ENCODE peak calls at places on chromosomes 4 and X, in five cellular contexts. X is sigmoid colon, Y is upper lobe of left lung, F is adrenal gland, O is choroid plexus epithelial cell. C is an unnamed sample.

GRCh38 chr4:174037049-174037448 is 246.4 kb downstream of the FBXO8 start:
- DNase-seq in F (no peak), Y (no peak), O (no peak), X (no peak), C (no peak)

GRCh38 chrX:119410027-119410819 is 11.1 kb downstream of the SLC25A43 start:
- DNase-seq in F (no peak), X (peak; percentile 84), Y (no peak), O (peak; percentile 75), C (no peak)

GRCh38 chr4:169201144-169202124 is 69.3 kb downstream of the SH3RF1 start:
- DNase-seq in O (peak; percentile 52), Y (no peak), X (no peak), F (no peak), C (no peak)

GRCh38 chr4:77123403-77123802 is 33.6 kb upstream of the CCNG2 start:
- DNase-seq in F (no peak), X (no peak), Y (no peak), O (no peak), C (no peak)

GRCh38 chr4:158625544-158625943 is 46.1 kb downstream of the C4orf46 start:
- DNase-seq in O (no peak), Y (no peak), X (no peak), F (no peak), C (no peak)

GRCh38 chrX:34406580-34406979 is 250.5 kb downstream of the TMEM47 start:
- DNase-seq in X (no peak), O (no peak), F (no peak), Y (no peak), C (no peak)

GRCh38 chrX:107483976-107484726 is 34.7 kb downstream of the FRMPD3 start:
- DNase-seq in F (no peak), Y (peak; percentile 58), X (no peak), O (no peak), C (no peak)

GRCh38 chrX:110414679-110415439 is 56.2 kb downstream of the RTL9 start:
- DNase-seq in X (no peak), F (no peak), Y (no peak), O (peak; percentile 23), C (no peak)

GRCh38 chr4:3807311-3807710 is 41.1 kb downstream of the ADRA2C start:
- DNase-seq in Y (no peak), X (no peak), O (no peak), F (no peak), C (no peak)

GRCh38 chrX:24178441-24178840 is 28.9 kb downstream of the ZFX start:
- DNase-seq in F (no peak), O (no peak), X (no peak), Y (no peak), C (no peak)

DNA sequence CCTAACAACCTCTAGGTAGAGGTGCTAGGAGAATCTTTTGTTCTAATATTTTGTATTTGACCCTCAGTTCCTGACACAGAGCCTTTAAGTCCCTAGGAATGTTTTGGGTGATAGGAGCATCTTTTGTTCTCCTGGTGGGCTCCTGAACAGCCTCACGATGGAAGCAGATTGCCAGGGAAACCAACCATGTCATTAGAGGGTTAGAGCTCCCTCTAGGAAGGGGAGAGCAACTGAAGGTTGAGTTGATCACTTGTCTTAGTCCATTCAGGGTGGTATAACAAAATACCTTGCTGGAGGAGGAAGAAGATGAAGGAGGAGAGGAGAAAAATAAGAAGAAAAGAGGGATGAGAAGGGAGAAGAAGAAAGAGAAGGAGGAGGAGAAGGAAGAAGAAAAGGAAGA is 9.2 kb downstream of the VCX start:
- DNase-seq in Y (no peak), X (no peak), F (no peak), O (no peak), C (no peak)
- TF ChIP-seq CTCF in Y (no peak), X (no peak), F (no peak), O (no peak), C (peak; percentile 10)

GRCh38 chr4:88599714-88600113 is 7.4 kb downstream of the HERC3 start:
- DNase-seq in O (no peak), F (no peak), X (no peak), Y (no peak), C (no peak)
- H3K4me3 ChIP-seq in O (no peak overlapping the region), F (no peak overlapping the region), X (no peak overlapping the region), Y (no peak overlapping the region), C (peak overlapping the region; percentile 7)

GRCh38 chr4:75820197-75820596 is 82.1 kb downstream of the PPEF2 start:
- DNase-seq in O (no peak), Y (no peak), F (no peak), X (no peak), C (no peak)
- TF ChIP-seq CTCF in O (no peak), Y (no peak), F (no peak), X (no peak), C (no peak)

DNA sequence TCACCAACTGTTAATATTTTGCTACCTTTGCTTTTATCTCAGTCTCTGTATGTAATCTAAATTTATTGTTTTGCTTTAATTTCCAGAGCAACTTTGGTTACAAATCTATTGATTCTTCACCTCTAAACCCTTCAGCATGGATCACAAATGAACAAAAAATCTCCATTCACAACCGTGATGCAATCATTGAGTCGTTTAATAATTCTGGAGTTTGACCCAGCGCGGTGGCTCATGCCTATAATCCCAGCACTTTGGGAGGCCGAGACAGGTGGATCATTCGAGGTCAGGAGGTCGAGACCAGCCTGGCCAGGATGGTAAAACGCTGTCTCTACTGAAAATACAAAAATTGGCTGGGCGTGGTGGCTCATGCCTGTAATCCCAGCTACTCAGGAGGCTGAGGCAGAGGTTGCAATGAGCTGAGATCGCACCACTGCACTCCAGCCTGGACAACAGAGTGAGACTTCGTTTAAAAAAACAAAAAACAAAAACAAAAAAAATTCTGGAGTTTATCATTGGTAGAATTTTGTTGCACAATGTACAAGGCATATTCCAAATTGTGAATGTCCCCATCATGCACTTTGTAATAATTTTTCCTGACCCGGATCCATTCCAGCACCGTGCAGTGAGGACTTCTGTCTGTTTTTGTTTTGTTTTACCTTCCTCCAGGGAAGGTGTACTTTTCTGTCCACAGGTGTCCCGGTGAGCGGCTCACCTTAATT is 2.3 kb upstream of the IDUA start:
- DNase-seq in O (no peak), F (no peak), Y (no peak), X (no peak), C (no peak)
- H3K4me3 ChIP-seq in O (no peak overlapping the region), F (no peak overlapping the region), Y (peak overlapping the region; percentile 37), X (no peak overlapping the region), C (peak overlapping the region; percentile 45)

GRCh38 chrX:31280580-31280979 is 208.7 kb upstream of the FTHL17 start:
- DNase-seq in X (no peak), Y (no peak), O (no peak), F (no peak), C (no peak)

DNA sequence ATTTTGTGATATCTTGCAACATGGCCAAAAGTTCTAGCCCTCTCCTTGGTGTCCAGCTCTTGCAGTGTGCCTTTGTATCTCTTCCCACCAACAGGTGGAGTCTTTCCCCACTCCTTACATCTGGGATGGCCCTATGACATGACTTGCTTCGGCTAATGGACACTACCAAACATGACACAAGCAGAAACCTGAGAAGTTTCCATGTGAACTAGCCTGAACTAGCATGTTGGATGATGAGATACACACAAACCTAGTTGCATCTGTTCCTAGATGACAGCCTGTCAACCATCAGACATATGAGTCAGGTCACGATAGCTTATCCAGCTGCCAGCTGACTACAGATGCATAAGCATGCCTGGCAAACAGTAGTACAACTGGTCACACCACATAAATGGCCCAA is 207.5 kb upstream of the FTHL17 start:
- DNase-seq in F (no peak), X (no peak), O (peak; percentile 57), Y (no peak), C (no peak)
- TF ChIP-seq CTCF in F (no peak), X (no peak), O (peak; percentile 59), Y (no peak), C (peak; percentile 53)

GRCh38 chr4:14865804-14866203 is 136.5 kb upstream of the CPEB2 start:
- DNase-seq in X (no peak), Y (no peak), F (no peak), O (peak; percentile 80), C (peak; percentile 85)

GRCh38 chr4:14863420-14864364 is 138.6 kb upstream of the CPEB2 start:
- DNase-seq in O (no peak), F (no peak), X (no peak), Y (no peak), C (no peak)

GRCh38 chr4:14864967-14865366 is 137.3 kb upstream of the CPEB2 start:
- DNase-seq in F (no peak), O (no peak), Y (no peak), X (no peak), C (no peak)

GRCh38 chr4:14864365-14864762 is 137.9 kb upstream of the CPEB2 start:
- DNase-seq in O (no peak), F (no peak), Y (no peak), X (peak; percentile 87), C (no peak)

DNA sequence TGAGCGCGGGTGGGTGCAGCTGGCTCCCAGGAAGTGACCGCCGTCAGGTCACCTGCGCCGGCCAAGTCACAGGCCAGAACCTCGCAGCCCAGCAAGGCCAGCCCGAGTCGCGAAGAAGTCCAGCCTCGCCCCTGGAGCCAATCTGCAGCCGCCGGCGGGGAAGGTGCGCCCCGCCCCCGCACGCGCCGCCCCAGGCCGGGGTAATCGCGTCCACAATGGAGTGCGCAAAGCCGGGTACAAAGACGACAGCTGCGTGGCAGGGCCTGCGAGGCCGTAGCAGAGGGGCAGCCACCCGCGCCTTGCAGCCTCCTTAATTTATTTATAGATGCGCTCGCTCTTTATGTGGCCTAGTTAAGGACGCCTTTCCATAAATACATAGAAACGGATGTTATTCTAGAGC is 139.4 kb upstream of the CPEB2 start:
- DNase-seq in F (no peak), Y (peak; percentile 83), X (peak; percentile 67), O (no peak), C (no peak)
- H3K4me3 ChIP-seq in F (no peak overlapping the region), Y (no peak overlapping the region), X (no peak overlapping the region), O (peak overlapping the region; percentile 48), C (peak overlapping the region; percentile 11)

GRCh38 chrX:140034916-140035315 is 69.6 kb upstream of the CXorf66 start:
- DNase-seq in Y (no peak), X (no peak), O (peak; percentile 1), F (no peak), C (no peak)
- TF ChIP-seq CTCF in Y (no peak), X (no peak), O (no peak), F (no peak), C (peak; percentile 48)

DNA sequence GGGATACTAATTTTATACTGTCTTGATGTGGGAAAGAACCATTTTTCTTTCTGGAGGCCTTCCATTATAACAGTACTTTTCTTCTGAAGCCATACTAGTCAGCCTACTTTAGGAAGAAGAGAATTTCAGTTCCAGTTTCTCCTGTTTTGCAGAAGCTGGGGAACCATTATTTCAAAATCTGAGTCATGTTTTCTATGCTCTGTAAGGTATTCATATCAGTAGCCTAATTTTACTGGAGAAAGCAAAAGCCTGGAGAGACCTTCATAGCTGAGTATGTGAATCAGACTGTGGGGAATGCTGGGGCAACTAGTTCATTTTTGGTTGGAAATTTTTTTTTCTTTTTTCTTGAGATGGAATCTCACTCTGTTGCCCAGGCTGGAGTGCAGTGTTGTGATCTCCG is 22.4 kb downstream of the AFF1 start:
- DNase-seq in O (peak; percentile 87), F (peak; percentile 21), Y (no peak), X (no peak), C (no peak)
- H3K4me3 ChIP-seq in O (no peak overlapping the region), F (no peak overlapping the region), Y (no peak overlapping the region), X (no peak overlapping the region), C (no peak overlapping the region)

DNA sequence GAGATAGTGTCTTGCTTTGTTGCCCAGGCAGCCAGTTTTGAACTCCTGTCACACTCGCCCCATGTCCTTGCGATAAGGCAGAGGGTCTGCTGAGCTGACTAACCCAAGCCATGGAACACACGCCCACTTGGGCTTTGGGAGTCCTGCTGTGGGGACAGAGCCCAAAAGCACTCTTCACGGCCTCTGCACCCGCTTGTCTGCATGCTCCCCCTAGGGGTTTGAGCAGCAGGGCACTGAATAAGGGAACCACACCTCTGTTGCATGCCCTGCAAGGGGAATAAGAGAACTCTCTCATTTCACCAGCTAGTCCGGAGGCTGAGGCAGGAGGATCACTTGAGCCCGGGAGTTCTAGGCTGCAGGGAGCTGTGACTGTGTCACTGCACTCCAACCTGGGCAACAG is 166.0 kb downstream of the STAG2 start:
- DNase-seq in F (no peak), Y (no peak), O (no peak), X (no peak), C (no peak)
- TF ChIP-seq CTCF in F (no peak), Y (no peak), O (no peak), X (no peak), C (no peak)